ENCODE peak calls at places on chromosome 16, in six cellular contexts. A is mesenchymal stem cell, F is IMR-90, L is H9, C is neuronal stem cell, J is H1. Y is an unnamed sample.
A peak's percentile ranks its signal among the peaks of the same experiment; 100 is the strongest.

GRCh38 chr16:19858006-19858653 is 26.5 kb downstream of the GPRC5B start:
- DNase-seq in J (no peak), L (no peak), C (no peak), A (no peak), F (no peak), Y (peak; percentile 38)

GRCh38 chr16:11354733-11355574 is 9.7 kb downstream of the RMI2 start:
- DNase-seq in A (peak; percentile 73), C (no peak), F (peak; percentile 92), J (no peak), L (no peak), Y (no peak)

GRCh38 chr16:3804426-3805016 is 76.0 kb downstream of the CREBBP start:
- DNase-seq in J (no peak), F (no peak), L (no peak), C (no peak), A (peak; percentile 24), Y (no peak)

GRCh38 chr16:88130016-88130415 is 178.8 kb downstream of the BANP start:
- DNase-seq in A (no peak), J (no peak), L (no peak), F (no peak), C (no peak), Y (no peak)

GRCh38 chr16:26133401-26133800 is 441.6 kb downstream of the HS3ST4 start:
- DNase-seq in L (no peak), J (no peak), F (no peak), A (no peak), C (no peak), Y (no peak)

GRCh38 chr16:17235147-17235817 is 235.5 kb downstream of the XYLT1 start:
- DNase-seq in A (no peak), F (no peak), C (no peak), L (no peak), J (no peak), Y (no peak)

GRCh38 chr16:28241924-28242323 is 30.2 kb upstream of the XPO6 start:
- DNase-seq in L (no peak), C (no peak), A (no peak), J (no peak), F (no peak), Y (no peak)

GRCh38 chr16:31472559-31473203 is 729 bp downstream of the TGFB1I1 start:
- DNase-seq in A (peak; percentile 90), L (peak; percentile 86), C (no peak), J (peak; percentile 92), F (peak; percentile 88), Y (peak; percentile 33)

GRCh38 chr16:22751104-22751667 is 62.8 kb upstream of the HS3ST2 start:
- DNase-seq in C (no peak), F (no peak), L (no peak), A (no peak), J (no peak), Y (no peak)

GRCh38 chr16:55325458-55326109 is 1.6 kb downstream of the IRX6 start:
- DNase-seq in J (no peak), L (no peak), F (no peak), A (no peak), C (no peak), Y (no peak)

GRCh38 chr16:58511933-58512815 is 3.1 kb upstream of the SETD6 start:
- DNase-seq in F (peak; percentile 55), C (no peak), L (peak; percentile 91), J (peak; percentile 96), A (peak; percentile 69), Y (peak; percentile 45)

GRCh38 chr16:14436410-14436955 is 193.6 kb downstream of the PARN start:
- DNase-seq in J (no peak), F (no peak), C (no peak), A (no peak), L (no peak), Y (no peak)

GRCh38 chr16:56262148-56262878 is 71.0 kb downstream of the GNAO1 start:
- DNase-seq in A (no peak), F (no peak), J (no peak), C (no peak), L (no peak), Y (no peak)

GRCh38 chr16:23182675-23183485 is at the start of gene SCNN1G:
- DNase-seq in A (no peak), J (no peak), C (peak; percentile 17), L (peak; percentile 42), F (no peak), Y (no peak)

GRCh38 chr16:68155425-68155824 is 70.3 kb downstream of the NFATC3 start:
- DNase-seq in C (no peak), J (no peak), A (no peak), F (no peak), L (no peak), Y (no peak)

GRCh38 chr16:84511180-84511800 is 6.8 kb upstream of the MEAK7 start:
- DNase-seq in A (peak; percentile 83), J (peak; percentile 89), C (peak; percentile 81), F (peak; percentile 86), L (peak; percentile 84), Y (peak; percentile 88)

DNA sequence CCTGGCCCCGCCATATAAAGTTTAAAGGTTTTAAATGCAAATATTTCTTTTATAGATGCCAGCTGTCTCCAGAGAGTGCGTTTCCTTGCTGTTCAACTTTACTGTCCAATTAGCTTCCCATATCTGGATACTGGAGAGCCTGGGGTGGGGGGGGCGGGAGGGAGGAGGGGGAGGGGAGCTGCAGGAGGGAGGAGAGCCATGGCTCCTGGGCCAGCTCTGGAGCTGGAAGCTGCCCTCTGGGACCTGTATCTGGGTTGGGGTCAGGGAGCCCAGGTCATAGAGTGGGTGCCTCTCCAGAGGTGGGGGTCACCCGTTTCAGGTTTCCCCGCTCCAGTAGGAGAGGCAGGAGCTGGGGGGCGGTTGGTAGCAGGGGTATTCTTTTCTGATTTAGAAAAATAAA is 6.2 kb upstream of the GSE1 start:
- DNase-seq in J (no peak), F (no peak), A (no peak), L (no peak), C (no peak), Y (no peak)
- H3K14ac ChIP-seq in J (no peak overlapping the region), F (no peak overlapping the region), A (no peak overlapping the region), L (no peak overlapping the region), C (no peak overlapping the region), Y (no peak overlapping the region)

DNA sequence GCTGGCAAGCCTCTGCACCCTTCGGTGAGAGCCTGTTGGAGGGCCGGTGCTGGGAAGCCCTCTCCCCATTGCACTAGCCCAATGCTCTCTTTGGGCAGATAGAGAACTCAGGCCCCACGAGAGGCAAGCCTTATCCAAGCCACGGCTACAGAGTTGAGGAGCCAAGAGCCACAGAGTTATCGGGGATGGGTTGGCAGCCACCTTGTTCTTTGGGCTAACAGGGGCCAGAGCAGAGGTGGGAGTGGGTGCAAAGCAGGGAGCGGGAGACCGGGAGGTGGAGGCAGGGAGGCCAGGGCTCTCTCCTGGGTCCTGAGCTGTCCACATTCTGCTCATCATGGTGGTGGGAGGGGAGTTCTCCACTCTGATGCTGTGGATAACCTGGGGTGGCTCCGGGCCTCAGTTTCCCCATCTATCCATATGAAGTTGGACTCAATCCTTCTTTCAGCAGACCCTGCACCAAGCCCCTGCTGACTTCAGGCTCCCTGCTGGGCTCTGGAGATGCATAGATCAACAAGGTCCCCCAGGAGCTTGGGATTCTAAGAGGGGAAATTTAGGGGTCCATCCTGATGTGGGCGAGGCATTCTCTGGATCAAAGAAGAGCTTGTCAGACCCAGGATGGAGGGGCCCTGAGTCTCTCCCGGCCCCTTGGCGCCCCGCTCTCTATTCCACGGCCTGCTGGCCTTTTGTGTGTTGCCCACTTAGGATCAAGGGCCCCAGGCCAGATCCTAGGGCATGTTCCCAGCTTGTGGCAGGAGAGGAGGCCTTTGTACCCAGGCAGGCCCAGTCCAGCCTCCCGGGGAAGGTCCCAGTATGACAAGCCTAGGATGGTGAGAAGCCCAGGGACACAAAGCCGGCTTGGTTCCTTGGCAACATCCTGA is 557 bp upstream of the CX3CL1 start:
- DNase-seq in L (no peak), F (no peak), J (no peak), C (peak; percentile 76), A (no peak), Y (no peak)
- H3K14ac ChIP-seq in L (no peak overlapping the region), F (no peak overlapping the region), J (no peak overlapping the region), C (no peak overlapping the region), A (no peak overlapping the region), Y (no peak overlapping the region)

DNA sequence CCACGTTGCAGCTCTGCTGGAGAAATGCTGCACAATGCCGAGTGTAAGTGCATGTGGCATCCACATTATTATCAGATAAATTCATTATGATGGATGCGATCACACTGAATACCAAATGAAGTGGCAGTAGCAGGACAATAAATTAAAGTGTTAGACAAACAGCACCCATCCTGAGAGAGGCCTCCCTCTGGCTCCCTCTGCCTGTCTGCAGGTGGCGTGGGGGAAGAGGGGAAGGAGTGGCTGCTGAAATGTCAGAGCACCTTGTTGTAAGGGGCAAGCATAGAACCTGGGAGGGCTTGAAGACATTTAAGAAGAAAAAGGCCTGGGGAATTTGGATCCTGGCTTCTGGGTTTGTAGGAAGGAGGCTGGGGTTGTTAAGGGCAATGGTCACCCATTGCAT is 324.1 kb downstream of the HAPSTR1 start:
- DNase-seq in C (no peak), F (no peak), J (no peak), L (peak; percentile 36), A (no peak), Y (no peak)
- H3K14ac ChIP-seq in C (no peak overlapping the region), F (no peak overlapping the region), J (no peak overlapping the region), L (no peak overlapping the region), A (no peak overlapping the region), Y (no peak overlapping the region)

DNA sequence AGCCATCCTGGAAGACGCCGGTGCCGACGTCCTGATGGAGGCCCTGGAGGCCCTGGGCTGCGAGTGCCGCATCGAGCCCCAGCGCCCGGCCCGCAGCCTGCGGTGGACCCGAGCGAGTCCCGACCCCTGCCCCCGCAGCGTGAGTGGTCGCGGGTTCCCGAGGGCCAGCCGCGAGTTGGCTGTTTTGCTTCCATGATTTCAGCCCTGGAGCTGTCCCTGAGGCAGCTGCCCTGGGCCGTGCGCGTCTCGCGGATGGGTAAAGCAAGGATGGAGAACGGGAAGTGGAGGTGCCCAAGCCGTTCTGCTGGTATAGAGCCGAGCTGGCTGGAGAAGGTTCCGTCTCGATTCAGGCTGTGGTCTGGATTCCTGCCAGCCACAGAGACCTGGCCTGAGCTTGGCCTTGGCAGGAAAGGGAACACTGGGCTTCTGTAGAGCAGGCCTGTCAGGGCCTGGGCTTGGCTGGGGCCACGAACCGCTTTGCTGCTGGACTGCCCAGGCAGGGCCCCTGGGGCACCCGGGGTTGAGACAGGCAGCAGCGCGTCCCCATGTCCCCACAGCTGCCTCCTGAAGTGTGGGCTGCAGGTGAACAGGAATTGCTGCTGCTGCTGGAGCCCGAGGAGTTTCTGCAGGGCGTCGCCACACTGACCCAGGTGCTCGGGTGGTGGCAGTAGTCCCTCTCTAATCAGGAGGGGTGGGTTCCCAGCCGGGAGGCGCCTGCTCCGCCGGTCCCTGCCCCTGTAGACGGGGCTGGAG is 945 bp upstream of the MRPS34 start:
- DNase-seq in L (no peak), F (peak; percentile 24), C (no peak), J (no peak), A (peak; percentile 41), Y (peak; percentile 35)
- H3K14ac ChIP-seq in L (peak overlapping the region; percentile 49), F (peak overlapping the region; percentile 43), C (peak overlapping the region; percentile 91), J (no peak overlapping the region), A (no peak overlapping the region), Y (peak overlapping the region; percentile 81)

GRCh38 chr16:946048-946395 is 24.8 kb downstream of the LMF1 start:
- DNase-seq in F (peak; percentile 15), J (no peak), A (no peak), C (no peak), L (no peak), Y (peak; percentile 2)
- H3K14ac ChIP-seq in F (no peak overlapping the region), J (no peak overlapping the region), A (no peak overlapping the region), C (no peak overlapping the region), L (no peak overlapping the region), Y (no peak overlapping the region)

Y was measured in trophoblast cell.